ENCODE peak calls at places on chromosomes 6 and 20, in seven cellular contexts. One of them, this sample, is unnamed.

GRCh38 chr20:57167971-57168693 is 98.3 kb downstream of the BMP7 start:
- DNase-seq in fibroblast of lung: no peak
- DNase-seq in astrocyte: no peak
- DNase-seq in heart right ventricle: peak; percentile 42
- DNase-seq in stomach: no peak
- DNase-seq in psoas muscle: no peak
- DNase-seq in lung: no peak
- DNase-seq in this sample: no peak

GRCh38 chr6:113825776-113826175 is 31.4 kb upstream of the MARCKS start:
- DNase-seq in astrocyte: peak; percentile 91
- DNase-seq in psoas muscle: peak; percentile 78
- DNase-seq in fibroblast of lung: peak; percentile 93
- DNase-seq in heart right ventricle: peak; percentile 88
- DNase-seq in stomach: peak; percentile 90
- DNase-seq in lung: peak; percentile 35
- DNase-seq in this sample: no peak

GRCh38 chr6:108175592-108176279 is 9.9 kb downstream of the NR2E1 start:
- DNase-seq in stomach: no peak
- DNase-seq in heart right ventricle: no peak
- DNase-seq in fibroblast of lung: no peak
- DNase-seq in astrocyte: no peak
- DNase-seq in lung: no peak
- DNase-seq in psoas muscle: no peak
- DNase-seq in this sample: no peak

GRCh38 chr6:159982726-159983506 is 14.0 kb downstream of the IGF2R start:
- DNase-seq in astrocyte: no peak
- DNase-seq in fibroblast of lung: peak; percentile 30
- DNase-seq in heart right ventricle: no peak
- DNase-seq in lung: no peak
- DNase-seq in psoas muscle: no peak
- DNase-seq in stomach: no peak
- DNase-seq in this sample: peak; percentile 51

GRCh38 chr20:60512436-60512835 is 554.2 kb downstream of the CDH26 start:
- DNase-seq in lung: no peak
- DNase-seq in heart right ventricle: no peak
- DNase-seq in astrocyte: peak; percentile 64
- DNase-seq in psoas muscle: no peak
- DNase-seq in stomach: no peak
- DNase-seq in fibroblast of lung: peak; percentile 70
- DNase-seq in this sample: peak; percentile 72

GRCh38 chr6:54846857-54847721 is 518 bp downstream of the FAM83B start:
- DNase-seq in psoas muscle: no peak
- DNase-seq in lung: no peak
- DNase-seq in heart right ventricle: peak; percentile 19
- DNase-seq in fibroblast of lung: no peak
- DNase-seq in astrocyte: no peak
- DNase-seq in stomach: no peak
- DNase-seq in this sample: no peak

GRCh38 chr20:10783660-10784336 is 110.0 kb upstream of the JAG1 start:
- DNase-seq in fibroblast of lung: peak; percentile 29
- DNase-seq in psoas muscle: no peak
- DNase-seq in lung: no peak
- DNase-seq in stomach: no peak
- DNase-seq in heart right ventricle: no peak
- DNase-seq in astrocyte: no peak
- DNase-seq in this sample: no peak

GRCh38 chr6:34459899-34460593 is 5.8 kb upstream of the PACSIN1 start:
- DNase-seq in heart right ventricle: no peak
- DNase-seq in stomach: peak; percentile 58
- DNase-seq in astrocyte: peak; percentile 20
- DNase-seq in fibroblast of lung: peak; percentile 33
- DNase-seq in psoas muscle: no peak
- DNase-seq in lung: peak; percentile 47
- DNase-seq in this sample: peak; percentile 49

GRCh38 chr6:162151050-162151658 is 576.4 kb downstream of the PRKN start:
- DNase-seq in fibroblast of lung: peak; percentile 66
- DNase-seq in lung: no peak
- DNase-seq in psoas muscle: peak; percentile 33
- DNase-seq in heart right ventricle: no peak
- DNase-seq in stomach: no peak
- DNase-seq in astrocyte: peak; percentile 63
- DNase-seq in this sample: no peak

GRCh38 chr6:117676577-117677218 is 1.4 kb downstream of the NUS1 start:
- DNase-seq in psoas muscle: no peak
- DNase-seq in heart right ventricle: no peak
- DNase-seq in astrocyte: no peak
- DNase-seq in fibroblast of lung: peak; percentile 10
- DNase-seq in lung: no peak
- DNase-seq in stomach: no peak
- DNase-seq in this sample: peak; percentile 6

GRCh38 chr20:43744121-43744520 is 17.3 kb upstream of the GTSF1L start:
- DNase-seq in stomach: no peak
- DNase-seq in psoas muscle: no peak
- DNase-seq in astrocyte: no peak
- DNase-seq in heart right ventricle: no peak
- DNase-seq in fibroblast of lung: peak; percentile 28
- DNase-seq in lung: no peak
- DNase-seq in this sample: peak; percentile 35

GRCh38 chr6:118705799-118706481 is 54.5 kb upstream of the CEP85L start:
- DNase-seq in psoas muscle: no peak
- DNase-seq in fibroblast of lung: peak; percentile 92
- DNase-seq in stomach: no peak
- DNase-seq in astrocyte: peak; percentile 86
- DNase-seq in heart right ventricle: no peak
- DNase-seq in lung: no peak
- DNase-seq in this sample: peak; percentile 59

GRCh38 chr6:158506577-158506976 is 53.3 kb upstream of the TMEM181 start:
- DNase-seq in heart right ventricle: no peak
- DNase-seq in fibroblast of lung: peak; percentile 43
- DNase-seq in psoas muscle: no peak
- DNase-seq in lung: no peak
- DNase-seq in stomach: no peak
- DNase-seq in astrocyte: peak; percentile 22
- DNase-seq in this sample: no peak

GRCh38 chr20:31560900-31561598 is 44.0 kb upstream of the ID1 start:
- DNase-seq in astrocyte: peak; percentile 98
- DNase-seq in psoas muscle: peak; percentile 64
- DNase-seq in heart right ventricle: no peak
- DNase-seq in stomach: peak; percentile 47
- DNase-seq in fibroblast of lung: peak; percentile 98
- DNase-seq in lung: no peak
- DNase-seq in this sample: peak; percentile 94

GRCh38 chr6:33716890-33717632 is 5.6 kb upstream of the UQCC2 start:
- DNase-seq in psoas muscle: no peak
- DNase-seq in fibroblast of lung: no peak
- DNase-seq in astrocyte: no peak
- DNase-seq in lung: no peak
- DNase-seq in heart right ventricle: no peak
- DNase-seq in stomach: no peak
- DNase-seq in this sample: peak; percentile 54

GRCh38 chr20:45897692-45898091 is 6.6 kb downstream of the CTSA start:
- DNase-seq in fibroblast of lung: no peak
- DNase-seq in heart right ventricle: no peak
- DNase-seq in lung: no peak
- DNase-seq in stomach: no peak
- DNase-seq in astrocyte: no peak
- DNase-seq in psoas muscle: no peak
- DNase-seq in this sample: no peak

GRCh38 chr20:45899041-45899835 is 8.1 kb downstream of the CTSA start:
- DNase-seq in psoas muscle: no peak
- DNase-seq in astrocyte: no peak
- DNase-seq in stomach: no peak
- DNase-seq in heart right ventricle: no peak
- DNase-seq in fibroblast of lung: no peak
- DNase-seq in lung: no peak
- DNase-seq in this sample: no peak

GRCh38 chr20:45897289-45897688 is 6.2 kb downstream of the CTSA start:
- DNase-seq in fibroblast of lung: no peak
- DNase-seq in heart right ventricle: no peak
- DNase-seq in astrocyte: no peak
- DNase-seq in psoas muscle: no peak
- DNase-seq in lung: no peak
- DNase-seq in stomach: no peak
- DNase-seq in this sample: no peak

GRCh38 chr20:45896641-45897161 is 5.6 kb downstream of the CTSA start:
- DNase-seq in stomach: no peak
- DNase-seq in astrocyte: no peak
- DNase-seq in psoas muscle: no peak
- DNase-seq in fibroblast of lung: no peak
- DNase-seq in heart right ventricle: no peak
- DNase-seq in lung: no peak
- DNase-seq in this sample: no peak

DNA sequence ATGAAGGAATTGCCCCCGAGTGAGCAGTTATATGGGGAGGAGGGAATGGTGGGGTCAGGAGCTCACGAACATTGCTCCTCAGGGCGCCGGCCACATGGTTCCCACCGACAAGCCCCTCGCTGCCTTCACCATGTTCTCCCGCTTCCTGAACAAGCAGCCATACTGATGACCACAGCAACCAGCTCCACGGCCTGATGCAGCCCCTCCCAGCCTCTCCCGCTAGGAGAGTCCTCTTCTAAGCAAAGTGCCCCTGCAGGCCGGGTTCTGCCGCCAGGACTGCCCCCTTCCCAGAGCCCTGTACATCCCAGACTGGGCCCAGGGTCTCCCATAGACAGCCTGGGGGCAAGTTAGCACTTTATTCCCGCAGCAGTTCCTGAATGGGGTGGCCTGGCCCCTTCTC is 7.2 kb downstream of the CTSA start:
- DNase-seq in lung: no peak
- DNase-seq in stomach: no peak
- DNase-seq in astrocyte: no peak
- DNase-seq in fibroblast of lung: no peak
- DNase-seq in heart right ventricle: no peak
- DNase-seq in psoas muscle: no peak
- DNase-seq in this sample: no peak
- H3K36me3 ChIP-seq in lung: peaks cover 46% of the 10 kb centered on the region
- H3K36me3 ChIP-seq in stomach: peaks cover 96% of the 10 kb centered on the region
- H3K36me3 ChIP-seq in astrocyte: peaks cover 10% of the 10 kb centered on the region
- H3K36me3 ChIP-seq in fibroblast of lung: peaks cover 27% of the 10 kb centered on the region
- H3K36me3 ChIP-seq in heart right ventricle: no peaks in the 10 kb centered on the region
- H3K36me3 ChIP-seq in psoas muscle: peaks cover 77% of the 10 kb centered on the region
- H3K36me3 ChIP-seq in this sample: no peaks in the 10 kb centered on the region

DNA sequence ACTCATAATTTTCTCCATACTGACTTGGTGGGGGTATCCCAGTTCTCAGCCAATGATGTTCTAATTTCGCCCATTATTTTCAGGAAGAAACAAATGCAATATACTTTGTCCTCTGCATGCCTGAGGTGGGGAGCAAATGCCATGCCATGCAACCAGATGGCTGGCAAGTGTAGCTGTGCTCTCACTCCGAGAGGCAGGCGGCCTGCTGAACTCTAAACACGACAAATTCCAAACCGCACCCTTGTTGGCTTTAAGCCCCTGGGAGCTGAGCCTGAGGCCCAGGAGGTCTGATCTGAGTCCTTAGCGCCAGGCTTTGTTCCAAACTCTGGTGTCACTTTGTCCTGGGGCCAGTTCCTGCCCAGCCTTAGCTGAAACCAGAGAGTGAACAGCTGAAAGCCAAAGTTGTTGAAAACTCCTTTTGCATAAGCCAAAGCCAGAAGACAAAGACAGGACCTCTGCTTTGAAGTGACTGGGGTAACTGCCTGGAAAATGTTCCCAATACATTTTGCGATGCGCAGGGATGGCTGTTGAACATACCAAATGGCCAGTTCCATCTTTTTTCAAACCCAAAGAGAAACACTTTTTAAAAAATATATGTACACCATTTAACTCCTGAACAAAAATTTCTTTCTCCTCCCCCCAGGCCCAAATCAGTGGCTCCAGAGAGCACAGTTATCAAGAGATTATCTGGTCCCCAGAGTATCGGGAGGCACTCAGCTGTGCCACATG is 46.2 kb downstream of the TTI1 start:
- DNase-seq in heart right ventricle: peak; percentile 68
- DNase-seq in lung: peak; percentile 89
- DNase-seq in astrocyte: peak; percentile 30
- DNase-seq in fibroblast of lung: peak; percentile 46
- DNase-seq in stomach: peak; percentile 90
- DNase-seq in psoas muscle: peak; percentile 80
- DNase-seq in this sample: no peak
- H3K36me3 ChIP-seq in heart right ventricle: no peaks in the 10 kb centered on the region
- H3K36me3 ChIP-seq in lung: peaks cover 10% of the 10 kb centered on the region
- H3K36me3 ChIP-seq in astrocyte: no peaks in the 10 kb centered on the region
- H3K36me3 ChIP-seq in fibroblast of lung: no peaks in the 10 kb centered on the region
- H3K36me3 ChIP-seq in stomach: peaks cover 27% of the 10 kb centered on the region
- H3K36me3 ChIP-seq in psoas muscle: peaks cover 21% of the 10 kb centered on the region
- H3K36me3 ChIP-seq in this sample: no peaks in the 10 kb centered on the region

GRCh38 chr20:25006431-25007167 is 14.0 kb upstream of the APMAP start:
- DNase-seq in stomach: no peak
- DNase-seq in fibroblast of lung: no peak
- DNase-seq in psoas muscle: no peak
- DNase-seq in lung: no peak
- DNase-seq in astrocyte: no peak
- DNase-seq in heart right ventricle: no peak
- DNase-seq in this sample: no peak

GRCh38 chr20:25003002-25003401 is 10.5 kb upstream of the APMAP start:
- DNase-seq in lung: no peak
- DNase-seq in psoas muscle: no peak
- DNase-seq in stomach: no peak
- DNase-seq in astrocyte: no peak
- DNase-seq in heart right ventricle: no peak
- DNase-seq in fibroblast of lung: no peak
- DNase-seq in this sample: no peak

GRCh38 chr20:25005220-25005619 is 12.7 kb upstream of the APMAP start:
- DNase-seq in fibroblast of lung: peak; percentile 11
- DNase-seq in psoas muscle: no peak
- DNase-seq in astrocyte: no peak
- DNase-seq in heart right ventricle: no peak
- DNase-seq in stomach: peak; percentile 73
- DNase-seq in lung: no peak
- DNase-seq in this sample: no peak

GRCh38 chr20:25007491-25008305 is 15.1 kb upstream of the APMAP start:
- DNase-seq in heart right ventricle: no peak
- DNase-seq in fibroblast of lung: no peak
- DNase-seq in psoas muscle: no peak
- DNase-seq in astrocyte: no peak
- DNase-seq in lung: no peak
- DNase-seq in stomach: no peak
- DNase-seq in this sample: no peak

GRCh38 chr20:25005661-25006060 is 13.1 kb upstream of the APMAP start:
- DNase-seq in heart right ventricle: no peak
- DNase-seq in lung: no peak
- DNase-seq in fibroblast of lung: no peak
- DNase-seq in psoas muscle: no peak
- DNase-seq in astrocyte: no peak
- DNase-seq in stomach: peak; percentile 18
- DNase-seq in this sample: no peak
- H3K36me3 ChIP-seq in heart right ventricle: no peaks in the 10 kb centered on the region
- H3K36me3 ChIP-seq in lung: peaks cover 31% of the 10 kb centered on the region
- H3K36me3 ChIP-seq in fibroblast of lung: no peaks in the 10 kb centered on the region
- H3K36me3 ChIP-seq in psoas muscle: peaks cover 43% of the 10 kb centered on the region
- H3K36me3 ChIP-seq in astrocyte: no peaks in the 10 kb centered on the region
- H3K36me3 ChIP-seq in stomach: peaks cover 65% of the 10 kb centered on the region
- H3K36me3 ChIP-seq in this sample: no peaks in the 10 kb centered on the region

DNA sequence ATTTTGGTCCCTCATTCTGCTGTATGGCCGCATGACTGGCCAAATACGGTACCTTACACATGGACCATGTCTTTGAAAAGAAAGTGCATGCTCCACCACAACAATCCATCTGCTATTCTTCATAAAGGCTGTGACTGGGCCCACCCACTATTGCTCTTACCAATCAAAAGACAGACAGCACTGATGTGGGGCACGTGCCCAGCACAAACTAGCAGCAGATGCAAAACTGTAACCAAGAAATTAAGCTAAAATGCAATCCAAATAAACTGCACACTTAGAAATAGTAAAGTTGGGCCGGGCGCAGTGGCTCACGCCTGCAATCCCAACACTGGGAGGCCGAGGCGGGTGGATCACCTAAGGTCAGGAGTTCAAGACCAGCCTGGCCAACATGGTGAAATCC is 20.5 kb downstream of the MDN1 start:
- DNase-seq in lung: no peak
- DNase-seq in fibroblast of lung: no peak
- DNase-seq in stomach: no peak
- DNase-seq in heart right ventricle: no peak
- DNase-seq in astrocyte: no peak
- DNase-seq in psoas muscle: no peak
- DNase-seq in this sample: no peak
- H3K36me3 ChIP-seq in lung: peaks cover 10% of the 10 kb centered on the region
- H3K36me3 ChIP-seq in fibroblast of lung: no peaks in the 10 kb centered on the region
- H3K36me3 ChIP-seq in stomach: peaks cover 70% of the 10 kb centered on the region
- H3K36me3 ChIP-seq in heart right ventricle: no peaks in the 10 kb centered on the region
- H3K36me3 ChIP-seq in astrocyte: no peaks in the 10 kb centered on the region
- H3K36me3 ChIP-seq in psoas muscle: peaks cover 43% of the 10 kb centered on the region
- H3K36me3 ChIP-seq in this sample: peaks cover 7% of the 10 kb centered on the region